ENCODE peak calls at places on chromosomes 3 and 15, in six cellular contexts. X is thoracic aorta; D is ovary; L is upper lobe of right lung; N is CD8-positive, alpha-beta memory T cell; T is mesendoderm. P is an unnamed sample. For H3K4me1, the result is how much of the 10 kb centered on the place peaks cover.

GRCh38 chr3:138434875-138435772 is 708 bp downstream of the ESYT3 start:
- DNase-seq in X (no peak), D (no peak), L (peak), N (no peak), T (peak), P (no peak)

GRCh38 chr3:14861451-14862302 is 42.9 kb downstream of the FGD5 start:
- DNase-seq in X (no peak), D (no peak), L (no peak), N (no peak), T (no peak), P (no peak)

GRCh38 chr3:52247455-52248164 is 2.1 kb downstream of the PPM1M start:
- DNase-seq in X (no peak), D (no peak), L (peak), N (no peak), T (no peak), P (no peak)

GRCh38 chr3:144437989-144438388 is 466.4 kb downstream of the DIPK2A start:
- DNase-seq in X (no peak), D (no peak), L (no peak), N (no peak), T (peak), P (no peak)

GRCh38 chr3:10978956-10979355 is 13.6 kb upstream of the SLC6A1 start:
- DNase-seq in X (no peak), D (no peak), L (no peak), N (no peak), T (no peak), P (no peak)

GRCh38 chr3:64186667-64187064 is 38.6 kb downstream of the PRICKLE2 start:
- DNase-seq in X (no peak), D (no peak), L (no peak), N (no peak), T (no peak), P (no peak)

GRCh38 chr3:113535898-113536297 is 3.5 kb downstream of the SIDT1 start:
- DNase-seq in X (no peak), D (no peak), L (no peak), N (no peak), T (peak), P (no peak)

GRCh38 chr15:85541744-85542143 is 161.3 kb downstream of the AKAP13 start:
- DNase-seq in X (no peak), D (no peak), L (no peak), N (no peak), T (peak), P (no peak)

GRCh38 chr15:90606641-90607040 is 76.9 kb downstream of the CRTC3 start:
- DNase-seq in X (no peak), D (no peak), L (no peak), N (no peak), T (no peak), P (no peak)

GRCh38 chr15:32877620-32878019 is 159.8 kb downstream of the GREM1 start:
- DNase-seq in X (no peak), D (no peak), L (no peak), N (no peak), T (no peak), P (no peak)

GRCh38 chr3:197539651-197540051 is 16.1 kb downstream of the BDH1 start:
- DNase-seq in X (no peak), D (no peak), L (no peak), N (no peak), T (no peak), P (peak)

GRCh38 chr15:49044761-49045571 is 1.3 kb downstream of the SECISBP2L start:
- DNase-seq in X (no peak), D (no peak), L (no peak), N (no peak), T (peak), P (no peak)

GRCh38 chr3:106617276-106617675 is 748.5 kb upstream of the CBLB start:
- DNase-seq in X (no peak), D (no peak), L (no peak), N (no peak), T (no peak), P (no peak)

GRCh38 chr15:96312641-96313335 is 17.7 kb upstream of the NR2F2 start:
- DNase-seq in X (no peak), D (no peak), L (no peak), N (no peak), T (peak), P (no peak)

GRCh38 chr15:35055416-35056105 is 29.5 kb downstream of the NANOGP8 start:
- DNase-seq in X (no peak), D (no peak), L (no peak), N (no peak), T (no peak), P (no peak)

GRCh38 chr3:177050466-177051237 is 146.6 kb downstream of the TBL1XR1 start:
- DNase-seq in X (no peak), D (no peak), L (no peak), N (no peak), T (no peak), P (no peak)

GRCh38 chr3:36763850-36764703 is at the start of gene DCLK3:
- DNase-seq in X (no peak), D (no peak), L (no peak), N (no peak), T (peak), P (no peak)

GRCh38 chr3:56295161-56295560 is 173.1 kb downstream of the ERC2 start:
- DNase-seq in X (no peak), D (no peak), L (no peak), N (no peak), T (no peak), P (no peak)

GRCh38 chr15:72770673-72771328 is 12.8 kb downstream of the ADPGK start:
- DNase-seq in X (no peak), D (no peak), L (no peak), N (no peak), T (no peak), P (no peak)

GRCh38 chr3:100210777-100211145 is 50.0 kb upstream of the TBC1D23 start:
- DNase-seq in X (no peak), D (no peak), L (no peak), N (no peak), T (peak), P (no peak)

GRCh38 chr3:169664034-169664820 is 715 bp upstream of the MECOM start:
- DNase-seq in X (no peak), D (no peak), L (peak), N (no peak), T (no peak), P (no peak)
- H3K4me1 ChIP-seq in X (under half), D (under half), L (under half), N (under half), T (under half), P (under half)

GRCh38 chr3:37903734-37904133 is 42.1 kb downstream of the CTDSPL start:
- DNase-seq in X (no peak), D (no peak), L (no peak), N (no peak), T (no peak), P (no peak)

GRCh38 chr3:37906734-37907282 is 45.1 kb downstream of the CTDSPL start:
- DNase-seq in X (no peak), D (no peak), L (no peak), N (no peak), T (no peak), P (no peak)

GRCh38 chr3:37904614-37905047 is 43.0 kb downstream of the CTDSPL start:
- DNase-seq in X (no peak), D (no peak), L (no peak), N (no peak), T (peak), P (no peak)

GRCh38 chr3:37905987-37906674 is 44.5 kb downstream of the CTDSPL start:
- DNase-seq in X (no peak), D (no peak), L (no peak), N (no peak), T (no peak), P (no peak)

DNA sequence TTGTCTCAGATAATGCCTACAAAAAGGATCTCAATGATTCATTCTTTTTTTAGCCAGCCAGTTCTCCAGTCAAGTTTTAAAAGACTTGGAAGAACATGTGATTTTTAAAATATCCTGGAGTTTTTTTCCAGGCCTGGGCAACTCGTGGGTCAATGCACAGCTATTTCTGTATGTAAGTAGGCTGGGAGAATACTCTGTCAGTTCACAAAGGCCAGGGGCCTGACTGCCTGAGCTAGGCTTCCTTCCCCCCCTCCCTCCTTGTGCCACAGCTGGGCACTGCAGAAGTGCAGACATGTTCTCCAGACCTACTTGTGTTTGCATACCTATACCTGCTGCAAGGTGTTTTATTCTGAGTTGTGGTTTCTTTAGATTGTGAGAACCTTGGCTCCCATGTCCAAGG is 43.7 kb downstream of the CTDSPL start:
- DNase-seq in X (no peak), D (no peak), L (no peak), N (no peak), T (no peak), P (no peak)
- H3K4me1 ChIP-seq in X (half or more), D (under half), L (half or more), N (under half), T (under half), P (under half)

GRCh38 chr3:150434263-150434662 is 26.2 kb downstream of the TSC22D2 start:
- DNase-seq in X (no peak), D (no peak), L (no peak), N (no peak), T (no peak), P (no peak)
- H3K4me1 ChIP-seq in X (under half), D (under half), L (under half), N (under half), T (under half), P (under half)

GRCh38 chr15:65836665-65837064 is 32.6 kb upstream of the RAB11A start:
- DNase-seq in X (no peak), D (no peak), L (no peak), N (no peak), T (peak), P (no peak)
- H3K4me1 ChIP-seq in X (half or more), D (under half), L (under half), N (under half), T (under half), P (under half)

GRCh38 chr3:188248036-188248561 is 94.1 kb downstream of the LPP start:
- DNase-seq in X (no peak), D (no peak), L (no peak), N (no peak), T (no peak), P (no peak)
- H3K4me1 ChIP-seq in X (half or more), D (under half), L (under half), N (under half), T (under half), P (under half)

DNA sequence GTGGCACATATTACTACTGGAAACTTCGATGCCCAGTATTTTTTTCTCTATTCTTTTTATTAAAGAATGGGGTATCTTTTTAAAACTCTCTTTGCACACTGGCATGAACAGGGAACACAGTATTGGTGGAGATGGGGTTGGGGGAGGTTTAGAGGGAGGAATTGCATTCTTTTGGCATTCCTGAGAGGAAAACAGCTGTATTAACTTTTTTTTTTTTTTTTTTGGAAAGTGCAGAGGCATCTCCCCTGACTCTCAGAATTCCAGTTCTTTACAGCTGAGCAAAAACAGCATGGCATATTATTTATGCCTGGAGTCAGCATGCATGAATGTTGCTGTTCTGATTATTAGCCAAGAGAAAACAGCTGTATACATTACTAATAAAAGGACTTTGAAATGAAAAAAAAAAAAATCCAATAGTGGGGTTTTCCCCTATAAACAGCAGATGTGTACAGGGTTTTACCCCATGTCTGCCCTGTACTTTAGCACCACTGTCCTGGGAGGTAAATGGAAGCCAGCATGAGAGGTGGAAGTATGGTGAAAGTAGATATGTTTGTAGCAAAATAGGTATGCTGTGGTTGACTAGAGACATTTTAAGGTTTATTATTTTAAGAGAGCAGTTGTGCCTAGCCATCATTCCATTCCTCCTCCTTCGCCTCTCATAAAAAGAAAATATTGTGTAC is 132.2 kb downstream of the FNDC3B start:
- DNase-seq in X (no peak), D (no peak), L (no peak), N (no peak), T (no peak), P (no peak)
- H3K4me1 ChIP-seq in X (half or more), D (under half), L (half or more), N (under half), T (under half), P (under half)

DNA sequence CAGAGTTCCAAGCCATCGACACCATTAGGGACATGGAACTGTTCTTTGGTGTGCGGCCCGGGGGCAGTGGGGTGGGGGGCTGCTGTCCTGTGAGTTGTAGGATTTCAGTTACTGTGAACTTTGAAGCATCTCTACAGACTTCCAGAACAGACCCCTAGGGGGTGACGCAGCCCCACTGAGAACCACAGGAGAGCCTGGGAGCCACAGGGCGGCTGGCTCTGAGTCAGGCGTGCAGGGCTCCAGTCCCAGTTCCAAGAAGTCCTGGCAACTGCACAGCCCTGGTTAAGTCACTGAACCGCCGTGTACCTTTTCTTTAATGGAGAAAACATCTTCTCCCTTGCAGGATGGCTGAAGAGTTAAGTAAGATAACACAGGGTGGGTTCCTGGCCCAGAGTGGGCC is 23.5 kb upstream of the LRTM1 start:
- DNase-seq in X (peak), D (peak), L (peak), N (no peak), T (peak), P (peak)
- H3K4me1 ChIP-seq in X (under half), D (under half), L (under half), N (under half), T (under half), P (under half)

GRCh38 chr15:67121725-67122600 is 56.6 kb downstream of the SMAD3 start:
- DNase-seq in X (no peak), D (no peak), L (no peak), N (no peak), T (no peak), P (no peak)
- H3K4me1 ChIP-seq in X (half or more), D (half or more), L (half or more), N (half or more), T (under half), P (under half)

P was measured in prostate gland.